ENCODE peak calls at places on chromosomes 7 and 10, in six cellular contexts. Z is sigmoid colon, R is Peyer's patch, S is ovary, V is gastrocnemius medialis, B is A549. A is an unnamed sample.

GRCh38 chr10:5585517-5586222 is 60.9 kb downstream of the CALML3 start:
- DNase-seq in R (no peak), Z (peak; percentile 49), B (no peak), S (no peak), V (no peak), A (no peak)

GRCh38 chr10:30587522-30588031 is 42.0 kb downstream of the LYZL2 start:
- DNase-seq in V (peak; percentile 9), B (no peak), R (peak; percentile 56), S (no peak), Z (peak; percentile 69), A (no peak)

GRCh38 chr7:78326870-78327269 is 528.3 kb downstream of the PHTF2 start:
- DNase-seq in V (peak; percentile 2), R (no peak), S (no peak), B (no peak), Z (no peak), A (no peak)

GRCh38 chr10:119524720-119525070 is 17.8 kb downstream of the RGS10 start:
- DNase-seq in Z (peak; percentile 21), V (no peak), S (no peak), B (no peak), R (no peak), A (no peak)

GRCh38 chr10:125982256-125982948 is 86.0 kb downstream of the FANK1 start:
- DNase-seq in R (no peak), S (peak; percentile 56), B (peak; percentile 69), Z (no peak), V (no peak), A (peak; percentile 41)

GRCh38 chr10:102009801-102010425 is 46.1 kb downstream of the ARMH3 start:
- DNase-seq in V (peak; percentile 33), B (peak; percentile 86), S (peak; percentile 57), Z (peak; percentile 65), R (peak; percentile 52), A (peak; percentile 61)

GRCh38 chr7:44244282-44244681 is 43.5 kb downstream of the YKT6 start:
- DNase-seq in S (no peak), V (no peak), Z (no peak), R (no peak), B (no peak), A (no peak)

GRCh38 chr10:33152750-33153149 is 181.7 kb downstream of the NRP1 start:
- DNase-seq in B (no peak), S (no peak), R (no peak), V (no peak), Z (no peak), A (no peak)

GRCh38 chr7:156002362-156003001 is 190.2 kb upstream of the SHH start:
- DNase-seq in Z (no peak), S (no peak), R (no peak), B (no peak), V (no peak), A (no peak)

GRCh38 chr10:90621577-90621976 is 236.3 kb downstream of the HTR7 start:
- DNase-seq in R (no peak), Z (no peak), S (no peak), B (no peak), V (no peak), A (no peak)

GRCh38 chr7:121449304-121449703 is 53.2 kb upstream of the FAM3C start:
- DNase-seq in S (no peak), B (no peak), V (no peak), R (no peak), Z (no peak), A (no peak)

GRCh38 chr7:134400859-134401258 is 58.0 kb downstream of the AKR1B1 start:
- DNase-seq in V (no peak), Z (no peak), R (no peak), S (no peak), B (no peak), A (no peak)

GRCh38 chr10:122468220-122468922 is 7.0 kb downstream of the HTRA1 start:
- DNase-seq in S (no peak), Z (no peak), V (no peak), R (no peak), B (no peak), A (no peak)

GRCh38 chr10:121592155-121592890 is 5.9 kb downstream of the FGFR2 start:
- DNase-seq in B (no peak), Z (peak; percentile 42), V (no peak), S (no peak), R (no peak), A (no peak)

GRCh38 chr7:80781561-80781979 is 137.3 kb downstream of the SEMA3C start:
- DNase-seq in R (no peak), S (peak; percentile 45), B (peak; percentile 76), V (peak; percentile 44), Z (peak; percentile 87), A (peak; percentile 33)

GRCh38 chr7:7630626-7631329 is 9.8 kb upstream of the UMAD1 start:
- DNase-seq in R (no peak), Z (no peak), B (no peak), S (no peak), V (no peak), A (no peak)

GRCh38 chr7:99625961-99626360 is 9.2 kb downstream of the ZSCAN25 start:
- DNase-seq in R (no peak), S (no peak), Z (no peak), B (no peak), V (no peak), A (no peak)

GRCh38 chr7:99623702-99624447 is 7.1 kb downstream of the ZSCAN25 start:
- DNase-seq in B (no peak), Z (no peak), V (no peak), S (no peak), R (no peak), A (no peak)

GRCh38 chr7:99624487-99624886 is 7.7 kb downstream of the ZSCAN25 start:
- DNase-seq in V (no peak), Z (no peak), R (peak; percentile 71), B (no peak), S (no peak), A (no peak)

GRCh38 chr7:99626661-99627060 is 9.9 kb downstream of the ZSCAN25 start:
- DNase-seq in Z (no peak), B (no peak), V (no peak), R (no peak), S (no peak), A (no peak)

GRCh38 chr7:99625321-99625720 is 8.6 kb downstream of the ZSCAN25 start:
- DNase-seq in V (no peak), S (no peak), B (no peak), Z (no peak), R (no peak), A (no peak)
- TF ChIP-seq POLR2A in V (no peak), S (no peak), B (no peak), Z (no peak), R (no peak), A (no peak)

GRCh38 chr7:45649560-45650346 is 75.6 kb downstream of the ADCY1 start:
- DNase-seq in R (peak; percentile 10), V (no peak), S (no peak), Z (no peak), B (no peak), A (no peak)

GRCh38 chr7:45651056-45651444 is 76.9 kb downstream of the ADCY1 start:
- DNase-seq in Z (no peak), V (no peak), B (no peak), R (no peak), S (no peak), A (no peak)

GRCh38 chr7:45648671-45648995 is 74.5 kb downstream of the ADCY1 start:
- DNase-seq in S (no peak), V (no peak), Z (no peak), R (peak; percentile 12), B (no peak), A (no peak)

GRCh38 chr7:45651540-45651939 is 77.4 kb downstream of the ADCY1 start:
- DNase-seq in B (no peak), V (no peak), Z (no peak), S (no peak), R (peak; percentile 6), A (no peak)

DNA sequence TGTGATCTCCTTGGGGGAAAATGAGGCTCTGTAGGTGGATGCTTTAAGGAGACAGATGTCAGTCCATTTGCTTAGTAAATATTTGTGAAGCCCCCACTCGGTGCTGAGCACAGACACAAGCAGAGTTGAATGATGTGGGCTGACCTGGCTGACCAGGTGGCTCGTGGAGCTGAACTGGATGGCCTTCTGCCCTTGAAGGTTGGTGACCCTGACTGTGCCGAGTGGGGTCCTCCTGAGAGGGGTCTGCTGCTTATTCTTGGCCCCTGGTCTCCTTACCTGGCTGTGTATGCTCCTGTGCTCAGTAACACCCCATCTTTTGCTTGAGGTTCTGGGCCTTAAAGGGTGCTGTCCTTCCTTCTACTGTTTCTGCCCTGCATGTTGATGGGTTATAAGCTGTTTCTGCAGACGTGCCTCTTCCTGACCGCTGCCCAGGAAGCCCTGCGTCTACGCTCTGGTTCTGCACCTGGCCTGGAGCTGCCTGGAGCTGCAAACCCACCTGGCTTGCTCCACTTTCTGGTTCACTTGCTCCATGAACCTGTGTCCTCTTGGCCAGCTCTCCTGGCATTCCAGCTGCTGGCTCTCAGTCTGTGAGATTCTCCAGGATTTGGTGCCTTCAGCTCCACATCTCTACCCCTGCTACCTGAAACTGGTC is 76.4 kb downstream of the ADCY1 start:
- DNase-seq in B (no peak), V (no peak), R (no peak), S (no peak), Z (no peak), A (no peak)
- TF ChIP-seq POLR2A in B (no peak), V (no peak), R (no peak), S (no peak), Z (no peak), A (no peak)

GRCh38 chr7:35024298-35024697 is 13.0 kb downstream of the DPY19L1 start:
- DNase-seq in V (no peak), Z (no peak), B (no peak), R (no peak), S (no peak), A (no peak)

GRCh38 chr7:35022725-35023124 is 14.6 kb downstream of the DPY19L1 start:
- DNase-seq in V (no peak), R (no peak), Z (no peak), B (no peak), S (no peak), A (no peak)

GRCh38 chr7:35029311-35029710 is 8.0 kb downstream of the DPY19L1 start:
- DNase-seq in R (no peak), Z (no peak), S (no peak), B (no peak), V (no peak), A (no peak)

GRCh38 chr7:35025391-35025870 is 11.9 kb downstream of the DPY19L1 start:
- DNase-seq in R (no peak), Z (no peak), B (peak; percentile 88), V (no peak), S (no peak), A (no peak)

GRCh38 chr7:35026154-35026553 is 11.1 kb downstream of the DPY19L1 start:
- DNase-seq in Z (no peak), S (no peak), B (peak; percentile 48), V (no peak), R (no peak), A (no peak)
- TF ChIP-seq POLR2A in Z (no peak), S (no peak), B (no peak), V (no peak), R (no peak), A (no peak)

GRCh38 chr7:100148225-100148558 is 526 bp upstream of the LAMTOR4 start:
- DNase-seq in R (no peak), V (no peak), B (no peak), Z (no peak), S (no peak), A (no peak)

GRCh38 chr7:100152937-100153666 is 4.4 kb downstream of the LAMTOR4 start:
- DNase-seq in Z (no peak), S (no peak), V (no peak), B (no peak), R (no peak), A (no peak)

GRCh38 chr7:100147278-100147677 is 1.4 kb upstream of the LAMTOR4 start:
- DNase-seq in Z (no peak), B (no peak), S (no peak), R (no peak), V (no peak), A (no peak)

GRCh38 chr7:100152404-100152803 is 3.7 kb downstream of the LAMTOR4 start:
- DNase-seq in B (no peak), R (no peak), V (no peak), Z (no peak), S (no peak), A (no peak)

GRCh38 chr7:100148559-100149328 is at the start of gene LAMTOR4:
- DNase-seq in S (peak; percentile 99), B (peak; percentile 100), R (peak; percentile 99), Z (peak; percentile 100), V (peak; percentile 99), A (peak; percentile 99)
- TF ChIP-seq POLR2A in S (peak; percentile 60), B (peak; percentile 82), R (peak; percentile 84), Z (peak; percentile 71), V (peak; percentile 88), A (peak; percentile 91)